ENCODE peak calls at places on chromosomes 16 and 17, in six cellular contexts. P, A, J, I, E and R are unnamed samples.

GRCh38 chr17:50133028-50133768 is 3.2 kb upstream of the SAMD14 start:
- DNase-seq in J (peak), I (no peak), P (peak), A (no peak), E (no peak), R (peak)

GRCh38 chr17:3961564-3962047 is 2.6 kb downstream of the ATP2A3 start:
- DNase-seq in E (no peak), J (no peak), I (no peak), A (no peak), P (no peak), R (no peak)

GRCh38 chr16:79639576-79640311 is 39.2 kb upstream of the MAF start:
- DNase-seq in A (no peak), P (no peak), E (peak), I (no peak), J (peak), R (no peak)

GRCh38 chr16:70460737-70461261 is 6.4 kb downstream of the FCSK start:
- DNase-seq in E (no peak), J (peak), I (no peak), A (no peak), P (peak), R (no peak)

GRCh38 chr16:67667817-67668494 is 1.3 kb downstream of the C16orf86 start:
- DNase-seq in E (peak), J (peak), A (peak), P (peak), I (peak), R (peak)

GRCh38 chr17:65071861-65072260 is 15.3 kb upstream of the GNA13 start:
- DNase-seq in E (no peak), A (no peak), P (peak), J (no peak), I (no peak), R (no peak)

GRCh38 chr16:56630134-56630533 is 2.3 kb upstream of the MT1M start:
- DNase-seq in I (no peak), E (no peak), A (no peak), P (no peak), J (no peak), R (no peak)

GRCh38 chr16:50697881-50698767 is 4.7 kb downstream of the NOD2 start:
- DNase-seq in A (no peak), J (peak), P (peak), I (no peak), E (no peak), R (no peak)

GRCh38 chr16:19071811-19072777 is 4.7 kb downstream of the COQ7 start:
- DNase-seq in J (peak), I (peak), E (peak), P (peak), A (peak), R (peak)

GRCh38 chr16:66953462-66954096 is 7.5 kb upstream of the CES3 start:
- DNase-seq in A (no peak), P (no peak), J (no peak), I (no peak), E (no peak), R (no peak)

GRCh38 chr17:55536205-55536604 is 25.0 kb upstream of the SMIM36 start:
- DNase-seq in P (no peak), E (no peak), J (no peak), A (no peak), I (no peak), R (no peak)

GRCh38 chr16:84922351-84923135 is 88.8 kb downstream of the ZDHHC7 start:
- DNase-seq in I (no peak), E (no peak), J (peak), P (peak), A (no peak), R (no peak)

GRCh38 chr17:80893604-80894438 is 97.8 kb upstream of the CHMP6 start:
- DNase-seq in I (no peak), P (no peak), E (no peak), J (no peak), A (no peak), R (no peak)

GRCh38 chr16:89746043-89746442 is 24.7 kb downstream of the ZNF276 start:
- DNase-seq in P (no peak), J (no peak), E (no peak), I (no peak), A (no peak), R (no peak)

GRCh38 chr16:56611281-56611833 is 3.0 kb downstream of the MT2A start:
- DNase-seq in I (no peak), E (no peak), A (no peak), P (peak), J (peak), R (no peak)

GRCh38 chr16:30084816-30085159 is 6.9 kb downstream of the TBX6 start:
- DNase-seq in E (no peak), J (no peak), I (no peak), P (no peak), A (no peak), R (no peak)

GRCh38 chr17:33686171-33686570 is 393.1 kb upstream of the ASIC2 start:
- DNase-seq in P (no peak), I (peak), E (no peak), J (no peak), A (no peak), R (peak)

GRCh38 chr17:32569171-32570080 is 82.6 kb downstream of the CDK5R1 start:
- DNase-seq in J (peak), E (peak), P (no peak), A (no peak), I (peak), R (no peak)

GRCh38 chr16:380837-381787 is 666 bp downstream of the PGAP6 start:
- DNase-seq in J (peak), P (peak), A (no peak), E (no peak), I (peak), R (no peak)

GRCh38 chr16:79897444-79898146 is 297.1 kb upstream of the MAF start:
- DNase-seq in J (peak), I (no peak), A (no peak), P (no peak), E (no peak), R (no peak)

GRCh38 chr17:50148226-50149098 is 2.0 kb downstream of the PPP1R9B start:
- DNase-seq in A (no peak), J (peak), E (peak), P (peak), I (no peak), R (peak)

GRCh38 chr17:3972931-3973330 is 8.7 kb upstream of the ATP2A3 start:
- DNase-seq in A (no peak), J (no peak), I (no peak), P (no peak), E (no peak), R (no peak)

GRCh38 chr16:56667581-56668571 is at the start of gene MT1G:
- DNase-seq in A (no peak), I (peak), E (no peak), J (no peak), P (no peak), R (peak)

GRCh38 chr17:16342979-16343378 is 10.3 kb downstream of the CENPV start:
- DNase-seq in I (no peak), P (peak), A (no peak), J (peak), E (no peak), R (no peak)

GRCh38 chr16:4058386-4058785 is 57.9 kb downstream of the ADCY9 start:
- DNase-seq in J (no peak), A (no peak), E (no peak), P (peak), I (peak), R (no peak)

GRCh38 chr17:77286641-77287431 is 146.1 kb downstream of the SEC14L1 start:
- DNase-seq in A (no peak), P (peak), J (peak), E (no peak), I (no peak), R (no peak)

GRCh38 chr17:73820686-73821448 is 176.6 kb upstream of the SDK2 start:
- DNase-seq in A (peak), E (no peak), P (no peak), J (no peak), I (peak), R (peak)

GRCh38 chr17:7897773-7898172 is 9.2 kb downstream of the CHD3 start:
- DNase-seq in P (peak), J (peak), E (no peak), A (no peak), I (no peak), R (peak)

GRCh38 chr16:87206646-87207451 is 110.3 kb downstream of the C16orf95 start:
- DNase-seq in A (no peak), P (peak), E (peak), J (peak), I (no peak), R (no peak)

GRCh38 chr17:42814633-42815399 is 9.3 kb downstream of the BECN1 start:
- DNase-seq in E (no peak), J (peak), P (peak), I (no peak), A (no peak), R (no peak)

GRCh38 chr17:61168506-61168905 is 231.1 kb upstream of the TBX2 start:
- DNase-seq in J (no peak), I (no peak), P (peak), A (no peak), E (no peak), R (no peak)
- H3K14ac ChIP-seq in J (no peak), I (no peak), P (no peak), A (no peak), E (no peak), R (no peak)

GRCh38 chr17:78780852-78781338 is 1.2 kb downstream of the CYTH1 start:
- DNase-seq in E (no peak), J (no peak), P (no peak), A (no peak), I (no peak), R (no peak)

GRCh38 chr17:78777886-78778285 is 4.2 kb downstream of the CYTH1 start:
- DNase-seq in P (no peak), J (no peak), I (no peak), A (no peak), E (no peak), R (no peak)

GRCh38 chr17:78781339-78782304 is at the start of gene CYTH1:
- DNase-seq in A (peak), J (peak), E (no peak), I (peak), P (no peak), R (peak)

GRCh38 chr17:78779848-78780247 is 2.2 kb downstream of the CYTH1 start:
- DNase-seq in A (no peak), J (no peak), E (no peak), P (no peak), I (no peak), R (no peak)

DNA sequence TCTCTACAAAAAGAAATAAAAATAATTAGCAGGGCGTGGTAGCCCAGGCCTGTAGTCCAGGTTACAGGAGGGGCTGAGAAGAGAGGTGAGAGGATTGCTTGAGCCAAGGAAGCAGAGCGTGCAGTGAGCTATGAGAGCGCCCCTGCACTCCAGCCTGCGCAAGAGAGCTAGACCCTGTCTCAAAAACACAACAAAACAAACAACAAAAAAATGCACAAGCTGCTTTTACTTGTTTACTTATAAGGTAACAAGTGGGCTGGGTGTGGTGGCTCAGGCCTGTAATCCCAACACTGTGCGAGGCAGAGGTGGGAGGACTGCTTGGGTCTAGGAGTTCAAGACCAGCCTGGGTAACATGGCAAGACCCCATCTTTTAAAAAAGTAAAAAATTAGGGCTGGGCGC is 1.7 kb downstream of the CYTH1 start:
- DNase-seq in I (no peak), A (no peak), J (no peak), P (no peak), E (no peak), R (no peak)
- H4K8ac ChIP-seq in I (no peak), A (no peak), J (peak), P (no peak), E (no peak), R (no peak)

GRCh38 chr16:2779978-2780898 is 3.2 kb upstream of the ELOB start:
- DNase-seq in J (no peak), A (no peak), E (no peak), P (no peak), I (no peak), R (peak)
- H3K14ac ChIP-seq in J (no peak), A (no peak), E (no peak), P (no peak), I (no peak), R (no peak)

GRCh38 chr17:39687546-39688474 is at the start of gene PGAP3:
- DNase-seq in J (peak), A (peak), I (peak), P (peak), E (peak), R (peak)
- H4K8ac ChIP-seq in J (peak), A (no peak), I (peak), P (peak), E (peak), R (no peak)

DNA sequence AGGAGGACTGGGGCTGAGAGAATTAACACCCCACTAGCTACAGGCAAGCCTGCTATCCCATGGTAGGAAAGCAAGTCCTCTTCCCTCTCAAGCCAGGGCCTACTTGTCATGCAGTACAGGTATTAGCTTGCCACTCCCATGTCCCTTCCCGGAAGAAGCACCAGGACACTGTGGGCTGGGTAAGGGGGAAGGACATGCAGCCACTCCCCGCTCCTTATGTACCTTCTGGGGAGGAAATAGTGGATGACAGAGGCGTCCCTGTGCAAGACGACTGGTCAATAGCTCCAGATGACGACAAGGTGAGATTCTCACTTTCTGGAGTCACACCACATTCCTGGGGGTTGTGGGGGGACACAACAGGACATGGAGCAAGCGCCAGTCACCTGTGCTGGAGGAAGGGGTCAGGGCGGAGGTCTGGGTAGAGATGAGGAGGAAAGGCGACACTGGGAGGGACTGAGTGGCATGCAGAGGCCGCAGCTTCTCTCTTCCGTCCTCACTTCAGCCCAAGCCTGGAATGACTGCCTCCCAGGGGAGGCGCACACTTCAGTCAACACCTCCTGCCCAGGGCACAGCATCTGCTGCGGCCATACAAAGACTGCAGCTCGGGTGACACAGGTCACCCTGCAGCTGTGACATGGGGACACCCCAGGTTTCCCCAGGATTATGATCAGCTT is 15.1 kb upstream of the FOXJ1 start:
- DNase-seq in I (no peak), E (no peak), P (no peak), J (no peak), A (no peak), R (peak)
- H3K14ac ChIP-seq in I (no peak), E (no peak), P (no peak), J (no peak), A (no peak), R (no peak)

DNA sequence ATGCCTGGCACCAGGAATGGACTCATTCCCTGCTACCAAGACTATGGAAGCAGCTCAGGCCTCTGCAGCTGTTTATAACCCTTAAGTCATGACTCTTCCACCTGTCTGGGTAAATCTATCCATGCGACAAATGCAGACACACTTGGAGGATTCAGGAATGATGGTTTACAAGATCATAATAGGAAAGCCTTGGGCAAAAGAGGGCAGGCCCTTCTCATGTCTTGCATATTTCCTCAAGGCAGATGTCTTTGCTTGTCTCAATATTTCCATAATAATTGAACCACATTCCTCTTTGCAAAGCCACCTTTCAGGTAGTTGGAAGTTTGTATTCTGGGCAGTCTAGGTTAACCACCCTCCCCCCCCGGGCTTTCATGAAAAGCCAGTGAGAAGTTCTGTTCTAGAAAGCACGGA is 884 bp upstream of the JPT1 start:
- DNase-seq in J (peak), A (no peak), I (no peak), P (no peak), E (peak), R (peak)
- H4K8ac ChIP-seq in J (no peak), A (no peak), I (no peak), P (no peak), E (no peak), R (no peak)

DNA sequence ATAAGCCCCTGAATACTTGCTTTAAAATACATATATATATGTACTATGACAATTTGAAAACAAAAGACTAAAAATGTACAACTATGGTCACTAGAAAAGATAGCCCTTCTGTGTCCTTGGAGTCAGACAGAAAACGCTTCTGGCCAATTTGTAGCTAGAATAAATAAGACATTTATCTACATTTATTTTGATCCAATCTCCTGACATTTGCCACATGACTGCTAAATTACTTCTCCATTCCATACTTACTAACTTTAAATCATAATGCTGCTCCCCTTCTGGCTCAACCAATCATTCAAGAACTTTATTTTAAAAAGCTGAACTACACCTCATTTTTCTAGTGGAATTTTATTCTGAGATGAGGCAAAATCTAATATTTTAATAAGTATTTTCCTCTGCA is 65.8 kb downstream of the CYTH1 start:
- DNase-seq in J (no peak), P (no peak), I (no peak), A (no peak), E (no peak), R (no peak)
- H3K14ac ChIP-seq in J (no peak), P (no peak), I (no peak), A (no peak), E (no peak), R (no peak)